ENCODE peak calls at places on chromosomes 1 and 21, in seven cellular contexts. One of them, this sample, is unnamed.

GRCh38 chr1:231073311-231073710 is 33.3 kb upstream of the FAM89A start:
- DNase-seq in stimulated activated CD4-positive, alpha-beta T cell treated with anti-CD3 and anti-CD28 coated beads, Interleukin-1b, Interleukin-23, amount 100 ng/mL, for 1 hour: no peak
- DNase-seq in smooth muscle cell of the brain vasculature: no peak
- DNase-seq in GM04503: no peak
- DNase-seq in NCI-H2029 treated with DMSO at 0.1 percent for 48 hours: no peak
- DNase-seq in heart left ventricle: no peak
- DNase-seq in tibial artery: no peak
- DNase-seq in this sample: no peak

GRCh38 chr21:29920938-29921337 is 18.9 kb downstream of the GRIK1 start:
- DNase-seq in stimulated activated CD4-positive, alpha-beta T cell treated with anti-CD3 and anti-CD28 coated beads, Interleukin-1b, Interleukin-23, amount 100 ng/mL, for 1 hour: no peak
- DNase-seq in smooth muscle cell of the brain vasculature: no peak
- DNase-seq in GM04503: no peak
- DNase-seq in NCI-H2029 treated with DMSO at 0.1 percent for 48 hours: no peak
- DNase-seq in heart left ventricle: no peak
- DNase-seq in tibial artery: no peak
- DNase-seq in this sample: no peak

GRCh38 chr1:237411621-237412020 is 369.6 kb downstream of the RYR2 start:
- DNase-seq in stimulated activated CD4-positive, alpha-beta T cell treated with anti-CD3 and anti-CD28 coated beads, Interleukin-1b, Interleukin-23, amount 100 ng/mL, for 1 hour: no peak
- DNase-seq in smooth muscle cell of the brain vasculature: no peak
- DNase-seq in GM04503: no peak
- DNase-seq in NCI-H2029 treated with DMSO at 0.1 percent for 48 hours: no peak
- DNase-seq in heart left ventricle: no peak
- DNase-seq in tibial artery: no peak
- DNase-seq in this sample: no peak

GRCh38 chr1:1841575-1841991 is 49.3 kb downstream of the GNB1 start:
- DNase-seq in stimulated activated CD4-positive, alpha-beta T cell treated with anti-CD3 and anti-CD28 coated beads, Interleukin-1b, Interleukin-23, amount 100 ng/mL, for 1 hour: no peak
- DNase-seq in smooth muscle cell of the brain vasculature: no peak
- DNase-seq in GM04503: peak; percentile 40
- DNase-seq in NCI-H2029 treated with DMSO at 0.1 percent for 48 hours: no peak
- DNase-seq in heart left ventricle: no peak
- DNase-seq in tibial artery: no peak
- DNase-seq in this sample: no peak

GRCh38 chr1:58858344-58858673 is 74.5 kb upstream of the JUN start:
- DNase-seq in stimulated activated CD4-positive, alpha-beta T cell treated with anti-CD3 and anti-CD28 coated beads, Interleukin-1b, Interleukin-23, amount 100 ng/mL, for 1 hour: no peak
- DNase-seq in smooth muscle cell of the brain vasculature: no peak
- DNase-seq in GM04503: no peak
- DNase-seq in NCI-H2029 treated with DMSO at 0.1 percent for 48 hours: peak; percentile 61
- DNase-seq in heart left ventricle: no peak
- DNase-seq in tibial artery: no peak
- DNase-seq in this sample: no peak

GRCh38 chr1:26038904-26039303 is 7.0 kb downstream of the SLC30A2 start:
- DNase-seq in stimulated activated CD4-positive, alpha-beta T cell treated with anti-CD3 and anti-CD28 coated beads, Interleukin-1b, Interleukin-23, amount 100 ng/mL, for 1 hour: no peak
- DNase-seq in smooth muscle cell of the brain vasculature: no peak
- DNase-seq in GM04503: no peak
- DNase-seq in NCI-H2029 treated with DMSO at 0.1 percent for 48 hours: no peak
- DNase-seq in heart left ventricle: no peak
- DNase-seq in tibial artery: no peak
- DNase-seq in this sample: no peak

GRCh38 chr1:111101854-111102642 is 37.8 kb downstream of the DRAM2 start:
- DNase-seq in stimulated activated CD4-positive, alpha-beta T cell treated with anti-CD3 and anti-CD28 coated beads, Interleukin-1b, Interleukin-23, amount 100 ng/mL, for 1 hour: no peak
- DNase-seq in smooth muscle cell of the brain vasculature: no peak
- DNase-seq in GM04503: no peak
- DNase-seq in NCI-H2029 treated with DMSO at 0.1 percent for 48 hours: no peak
- DNase-seq in heart left ventricle: no peak
- DNase-seq in tibial artery: no peak
- DNase-seq in this sample: no peak

GRCh38 chr1:161840363-161840762 is 74.2 kb downstream of the ATF6 start:
- DNase-seq in stimulated activated CD4-positive, alpha-beta T cell treated with anti-CD3 and anti-CD28 coated beads, Interleukin-1b, Interleukin-23, amount 100 ng/mL, for 1 hour: no peak
- DNase-seq in smooth muscle cell of the brain vasculature: no peak
- DNase-seq in GM04503: no peak
- DNase-seq in NCI-H2029 treated with DMSO at 0.1 percent for 48 hours: no peak
- DNase-seq in heart left ventricle: no peak
- DNase-seq in tibial artery: no peak
- DNase-seq in this sample: no peak

GRCh38 chr1:246781212-246781611 is 57.0 kb downstream of the SCCPDH start:
- DNase-seq in stimulated activated CD4-positive, alpha-beta T cell treated with anti-CD3 and anti-CD28 coated beads, Interleukin-1b, Interleukin-23, amount 100 ng/mL, for 1 hour: no peak
- DNase-seq in smooth muscle cell of the brain vasculature: no peak
- DNase-seq in GM04503: no peak
- DNase-seq in NCI-H2029 treated with DMSO at 0.1 percent for 48 hours: no peak
- DNase-seq in heart left ventricle: no peak
- DNase-seq in tibial artery: no peak
- DNase-seq in this sample: no peak

GRCh38 chr21:35882791-35883240 is 177.5 kb downstream of the SETD4 start:
- DNase-seq in stimulated activated CD4-positive, alpha-beta T cell treated with anti-CD3 and anti-CD28 coated beads, Interleukin-1b, Interleukin-23, amount 100 ng/mL, for 1 hour: no peak
- DNase-seq in smooth muscle cell of the brain vasculature: no peak
- DNase-seq in GM04503: no peak
- DNase-seq in NCI-H2029 treated with DMSO at 0.1 percent for 48 hours: no peak
- DNase-seq in heart left ventricle: no peak
- DNase-seq in tibial artery: no peak
- DNase-seq in this sample: no peak

GRCh38 chr1:19390901-19391595 is 78.9 kb downstream of the SLC66A1 start:
- DNase-seq in stimulated activated CD4-positive, alpha-beta T cell treated with anti-CD3 and anti-CD28 coated beads, Interleukin-1b, Interleukin-23, amount 100 ng/mL, for 1 hour: peak; percentile 25
- DNase-seq in smooth muscle cell of the brain vasculature: peak; percentile 91
- DNase-seq in GM04503: peak; percentile 67
- DNase-seq in NCI-H2029 treated with DMSO at 0.1 percent for 48 hours: no peak
- DNase-seq in heart left ventricle: no peak
- DNase-seq in tibial artery: peak; percentile 66
- DNase-seq in this sample: no peak

GRCh38 chr1:192852548-192852947 is 43.7 kb downstream of the RGS2 start:
- DNase-seq in stimulated activated CD4-positive, alpha-beta T cell treated with anti-CD3 and anti-CD28 coated beads, Interleukin-1b, Interleukin-23, amount 100 ng/mL, for 1 hour: no peak
- DNase-seq in smooth muscle cell of the brain vasculature: no peak
- DNase-seq in GM04503: no peak
- DNase-seq in NCI-H2029 treated with DMSO at 0.1 percent for 48 hours: no peak
- DNase-seq in heart left ventricle: no peak
- DNase-seq in tibial artery: no peak
- DNase-seq in this sample: no peak

GRCh38 chr1:237740831-237741230 is 149.9 kb downstream of the ZP4 start:
- DNase-seq in stimulated activated CD4-positive, alpha-beta T cell treated with anti-CD3 and anti-CD28 coated beads, Interleukin-1b, Interleukin-23, amount 100 ng/mL, for 1 hour: no peak
- DNase-seq in smooth muscle cell of the brain vasculature: no peak
- DNase-seq in GM04503: no peak
- DNase-seq in NCI-H2029 treated with DMSO at 0.1 percent for 48 hours: no peak
- DNase-seq in heart left ventricle: no peak
- DNase-seq in tibial artery: no peak
- DNase-seq in this sample: no peak

GRCh38 chr1:3940081-3940755 is 40.1 kb upstream of the C1orf174 start:
- DNase-seq in stimulated activated CD4-positive, alpha-beta T cell treated with anti-CD3 and anti-CD28 coated beads, Interleukin-1b, Interleukin-23, amount 100 ng/mL, for 1 hour: no peak
- DNase-seq in smooth muscle cell of the brain vasculature: no peak
- DNase-seq in GM04503: no peak
- DNase-seq in NCI-H2029 treated with DMSO at 0.1 percent for 48 hours: no peak
- DNase-seq in heart left ventricle: no peak
- DNase-seq in tibial artery: no peak
- DNase-seq in this sample: no peak

GRCh38 chr1:116168277-116169032 is 57.3 kb downstream of the MAB21L3 start:
- DNase-seq in stimulated activated CD4-positive, alpha-beta T cell treated with anti-CD3 and anti-CD28 coated beads, Interleukin-1b, Interleukin-23, amount 100 ng/mL, for 1 hour: peak; percentile 76
- DNase-seq in smooth muscle cell of the brain vasculature: no peak
- DNase-seq in GM04503: no peak
- DNase-seq in NCI-H2029 treated with DMSO at 0.1 percent for 48 hours: no peak
- DNase-seq in heart left ventricle: peak; percentile 87
- DNase-seq in tibial artery: peak; percentile 75
- DNase-seq in this sample: peak; percentile 88

GRCh38 chr1:7656821-7657220 is 114.3 kb upstream of the VAMP3 start:
- DNase-seq in stimulated activated CD4-positive, alpha-beta T cell treated with anti-CD3 and anti-CD28 coated beads, Interleukin-1b, Interleukin-23, amount 100 ng/mL, for 1 hour: no peak
- DNase-seq in smooth muscle cell of the brain vasculature: no peak
- DNase-seq in GM04503: no peak
- DNase-seq in NCI-H2029 treated with DMSO at 0.1 percent for 48 hours: no peak
- DNase-seq in heart left ventricle: no peak
- DNase-seq in tibial artery: no peak
- DNase-seq in this sample: no peak

GRCh38 chr1:222931018-222931417 is 116.2 kb downstream of the DISP1 start:
- DNase-seq in stimulated activated CD4-positive, alpha-beta T cell treated with anti-CD3 and anti-CD28 coated beads, Interleukin-1b, Interleukin-23, amount 100 ng/mL, for 1 hour: no peak
- DNase-seq in smooth muscle cell of the brain vasculature: no peak
- DNase-seq in GM04503: no peak
- DNase-seq in NCI-H2029 treated with DMSO at 0.1 percent for 48 hours: no peak
- DNase-seq in heart left ventricle: no peak
- DNase-seq in tibial artery: no peak
- DNase-seq in this sample: no peak

GRCh38 chr1:207672525-207673130 is 27.7 kb downstream of the CR1L start:
- DNase-seq in stimulated activated CD4-positive, alpha-beta T cell treated with anti-CD3 and anti-CD28 coated beads, Interleukin-1b, Interleukin-23, amount 100 ng/mL, for 1 hour: no peak
- DNase-seq in smooth muscle cell of the brain vasculature: no peak
- DNase-seq in GM04503: no peak
- DNase-seq in NCI-H2029 treated with DMSO at 0.1 percent for 48 hours: no peak
- DNase-seq in heart left ventricle: no peak
- DNase-seq in tibial artery: no peak
- DNase-seq in this sample: no peak

GRCh38 chr1:20486457-20487235 is 636 bp upstream of the CAMK2N1 start:
- DNase-seq in stimulated activated CD4-positive, alpha-beta T cell treated with anti-CD3 and anti-CD28 coated beads, Interleukin-1b, Interleukin-23, amount 100 ng/mL, for 1 hour: no peak
- DNase-seq in smooth muscle cell of the brain vasculature: no peak
- DNase-seq in GM04503: no peak
- DNase-seq in NCI-H2029 treated with DMSO at 0.1 percent for 48 hours: no peak
- DNase-seq in heart left ventricle: peak; percentile 88
- DNase-seq in tibial artery: peak; percentile 50
- DNase-seq in this sample: peak; percentile 80

GRCh38 chr1:182575540-182576149 is 13.4 kb downstream of the RNASEL start:
- DNase-seq in stimulated activated CD4-positive, alpha-beta T cell treated with anti-CD3 and anti-CD28 coated beads, Interleukin-1b, Interleukin-23, amount 100 ng/mL, for 1 hour: no peak
- DNase-seq in smooth muscle cell of the brain vasculature: no peak
- DNase-seq in GM04503: peak; percentile 51
- DNase-seq in NCI-H2029 treated with DMSO at 0.1 percent for 48 hours: no peak
- DNase-seq in heart left ventricle: no peak
- DNase-seq in tibial artery: no peak
- DNase-seq in this sample: no peak

GRCh38 chr1:50266509-50266908 is 156.7 kb downstream of the DMRTA2 start:
- DNase-seq in stimulated activated CD4-positive, alpha-beta T cell treated with anti-CD3 and anti-CD28 coated beads, Interleukin-1b, Interleukin-23, amount 100 ng/mL, for 1 hour: no peak
- DNase-seq in smooth muscle cell of the brain vasculature: no peak
- DNase-seq in GM04503: no peak
- DNase-seq in NCI-H2029 treated with DMSO at 0.1 percent for 48 hours: no peak
- DNase-seq in heart left ventricle: no peak
- DNase-seq in tibial artery: peak; percentile 36
- DNase-seq in this sample: no peak

GRCh38 chr1:85303440-85304162 is 27.2 kb upstream of the BCL10 start:
- DNase-seq in stimulated activated CD4-positive, alpha-beta T cell treated with anti-CD3 and anti-CD28 coated beads, Interleukin-1b, Interleukin-23, amount 100 ng/mL, for 1 hour: no peak
- DNase-seq in smooth muscle cell of the brain vasculature: no peak
- DNase-seq in GM04503: no peak
- DNase-seq in NCI-H2029 treated with DMSO at 0.1 percent for 48 hours: no peak
- DNase-seq in heart left ventricle: no peak
- DNase-seq in tibial artery: no peak
- DNase-seq in this sample: no peak

GRCh38 chr21:44927587-44928461 is 7.1 kb upstream of the ITGB2 start:
- DNase-seq in stimulated activated CD4-positive, alpha-beta T cell treated with anti-CD3 and anti-CD28 coated beads, Interleukin-1b, Interleukin-23, amount 100 ng/mL, for 1 hour: peak; percentile 89
- DNase-seq in smooth muscle cell of the brain vasculature: peak; percentile 23
- DNase-seq in GM04503: no peak
- DNase-seq in NCI-H2029 treated with DMSO at 0.1 percent for 48 hours: no peak
- DNase-seq in heart left ventricle: peak; percentile 84
- DNase-seq in tibial artery: no peak
- DNase-seq in this sample: no peak

GRCh38 chr1:182977480-182977879 is 24.5 kb upstream of the SHCBP1L start:
- DNase-seq in stimulated activated CD4-positive, alpha-beta T cell treated with anti-CD3 and anti-CD28 coated beads, Interleukin-1b, Interleukin-23, amount 100 ng/mL, for 1 hour: no peak
- DNase-seq in smooth muscle cell of the brain vasculature: no peak
- DNase-seq in GM04503: no peak
- DNase-seq in NCI-H2029 treated with DMSO at 0.1 percent for 48 hours: no peak
- DNase-seq in heart left ventricle: no peak
- DNase-seq in tibial artery: no peak
- DNase-seq in this sample: no peak

GRCh38 chr1:192852001-192852400 is 43.2 kb downstream of the RGS2 start:
- DNase-seq in stimulated activated CD4-positive, alpha-beta T cell treated with anti-CD3 and anti-CD28 coated beads, Interleukin-1b, Interleukin-23, amount 100 ng/mL, for 1 hour: no peak
- DNase-seq in smooth muscle cell of the brain vasculature: no peak
- DNase-seq in GM04503: no peak
- DNase-seq in NCI-H2029 treated with DMSO at 0.1 percent for 48 hours: no peak
- DNase-seq in heart left ventricle: no peak
- DNase-seq in tibial artery: no peak
- DNase-seq in this sample: no peak

GRCh38 chr1:209595032-209595431 is 11.5 kb downstream of the CAMK1G start:
- DNase-seq in stimulated activated CD4-positive, alpha-beta T cell treated with anti-CD3 and anti-CD28 coated beads, Interleukin-1b, Interleukin-23, amount 100 ng/mL, for 1 hour: no peak
- DNase-seq in smooth muscle cell of the brain vasculature: no peak
- DNase-seq in GM04503: no peak
- DNase-seq in NCI-H2029 treated with DMSO at 0.1 percent for 48 hours: no peak
- DNase-seq in heart left ventricle: no peak
- DNase-seq in tibial artery: no peak
- DNase-seq in this sample: no peak